ENCODE peak calls at places on chromosomes 4 and X, in four cellular contexts. One of them, this sample, is unnamed.

GRCh38 chr4:149409186-149410056 is 406.2 kb downstream of the IQCM start:
- DNase-seq in Right ventricle myocardium superior: peak; percentile 57
- DNase-seq in RPMI7951: peak; percentile 94
- DNase-seq in HS-5: peak; percentile 91
- DNase-seq in this sample: peak; percentile 56

GRCh38 chr4:27357283-27357682 is 496.6 kb downstream of the STIM2 start:
- DNase-seq in Right ventricle myocardium superior: no peak
- DNase-seq in RPMI7951: no peak
- DNase-seq in HS-5: peak; percentile 10
- DNase-seq in this sample: no peak

GRCh38 chrX:17496407-17496806 is 121.4 kb downstream of the NHS start:
- DNase-seq in Right ventricle myocardium superior: no peak
- DNase-seq in RPMI7951: no peak
- DNase-seq in HS-5: no peak
- DNase-seq in this sample: no peak

GRCh38 chr4:56907009-56907408 is 691 bp upstream of the REST start:
- DNase-seq in Right ventricle myocardium superior: no peak
- DNase-seq in RPMI7951: no peak
- DNase-seq in HS-5: no peak
- DNase-seq in this sample: no peak

GRCh38 chr4:153808175-153808574 is 19.3 kb upstream of the SFRP2 start:
- DNase-seq in Right ventricle myocardium superior: no peak
- DNase-seq in RPMI7951: no peak
- DNase-seq in HS-5: no peak
- DNase-seq in this sample: no peak

GRCh38 chr4:109588176-109588575 is 28.1 kb downstream of the MCUB start:
- DNase-seq in Right ventricle myocardium superior: no peak
- DNase-seq in RPMI7951: no peak
- DNase-seq in HS-5: no peak
- DNase-seq in this sample: no peak

GRCh38 chrX:38754102-38754790 is 47.0 kb upstream of the MID1IP1 start:
- DNase-seq in Right ventricle myocardium superior: no peak
- DNase-seq in RPMI7951: peak; percentile 59
- DNase-seq in HS-5: peak; percentile 10
- DNase-seq in this sample: no peak

GRCh38 chr4:109754093-109754857 is 24.4 kb upstream of the PLA2G12A start:
- DNase-seq in Right ventricle myocardium superior: no peak
- DNase-seq in RPMI7951: no peak
- DNase-seq in HS-5: no peak
- DNase-seq in this sample: no peak

GRCh38 chrX:68249401-68249831 is 183.9 kb downstream of the OPHN1 start:
- DNase-seq in Right ventricle myocardium superior: peak; percentile 69
- DNase-seq in RPMI7951: no peak
- DNase-seq in HS-5: no peak
- DNase-seq in this sample: peak; percentile 71

GRCh38 chr4:122329876-122330595 is 48.8 kb upstream of the ADAD1 start:
- DNase-seq in Right ventricle myocardium superior: no peak
- DNase-seq in RPMI7951: no peak
- DNase-seq in HS-5: no peak
- DNase-seq in this sample: no peak

GRCh38 chr4:1988327-1988724 is 20.4 kb downstream of the NELFA start:
- DNase-seq in Right ventricle myocardium superior: no peak
- DNase-seq in RPMI7951: no peak
- DNase-seq in HS-5: no peak
- DNase-seq in this sample: no peak

GRCh38 chr4:1242506-1243450 is 6.2 kb downstream of the CTBP1 start:
- DNase-seq in Right ventricle myocardium superior: peak; percentile 29
- DNase-seq in RPMI7951: no peak
- DNase-seq in HS-5: no peak
- DNase-seq in this sample: peak; percentile 64

GRCh38 chrX:68146054-68146453 is 287.2 kb downstream of the OPHN1 start:
- DNase-seq in Right ventricle myocardium superior: no peak
- DNase-seq in RPMI7951: peak; percentile 49
- DNase-seq in HS-5: no peak
- DNase-seq in this sample: no peak

GRCh38 chr4:125355791-125356190 is 41.0 kb downstream of the FAT4 start:
- DNase-seq in Right ventricle myocardium superior: no peak
- DNase-seq in RPMI7951: no peak
- DNase-seq in HS-5: no peak
- DNase-seq in this sample: no peak

This sample was measured in Right ventricle myocardium inferior.